ENCODE peak calls at places on chromosomes 12 and 14, in six cellular contexts. K is psoas muscle; D is naive thymus-derived CD4-positive, alpha-beta T cell; Q is AG04450; H is uterus; B is esophagus squamous epithelium. U is an unnamed sample. For H3K27me3, the result is how much of the 10 kb centered on the place peaks cover.

GRCh38 chr12:111764120-111764821 is 2.5 kb upstream of the ALDH2 start:
- DNase-seq in H (no peak), K (no peak), D (no peak), B (no peak), Q (no peak), U (no peak)

GRCh38 chr12:19120795-19121194 is 8.7 kb upstream of the PLEKHA5 start:
- DNase-seq in D (no peak), B (no peak), Q (no peak), K (no peak), H (no peak), U (no peak)

GRCh38 chr12:18492372-18493025 is 231.2 kb downstream of the PIK3C2G start:
- DNase-seq in K (no peak), B (no peak), Q (peak), H (no peak), D (no peak), U (no peak)

GRCh38 chr14:34810028-34810427 is 65.1 kb downstream of the BAZ1A start:
- DNase-seq in D (no peak), K (no peak), Q (no peak), B (no peak), H (no peak), U (no peak)

GRCh38 chr12:6465467-6466183 is 4.9 kb downstream of the VAMP1 start:
- DNase-seq in K (no peak), Q (peak), H (peak), D (peak), B (no peak), U (no peak)

GRCh38 chr14:104283197-104284106 is 145.1 kb downstream of the KIF26A start:
- DNase-seq in H (no peak), K (peak), B (no peak), Q (no peak), D (no peak), U (peak)

GRCh38 chr12:123017753-123018152 is 37.3 kb downstream of the ARL6IP4 start:
- DNase-seq in D (no peak), B (no peak), K (no peak), H (no peak), Q (no peak), U (no peak)

GRCh38 chr12:19220205-19220604 is 90.7 kb downstream of the PLEKHA5 start:
- DNase-seq in D (no peak), K (no peak), B (no peak), Q (no peak), H (no peak), U (no peak)

GRCh38 chr14:104134061-104134965 is 4.1 kb upstream of the KIF26A start:
- DNase-seq in D (no peak), Q (no peak), B (no peak), H (no peak), K (peak), U (peak)

GRCh38 chr14:54901380-54902142 is 1.1 kb downstream of the GCH1 start:
- DNase-seq in Q (no peak), H (no peak), D (no peak), K (no peak), B (no peak), U (no peak)

GRCh38 chr12:63985945-63986344 is 141.4 kb downstream of the SRGAP1 start:
- DNase-seq in D (no peak), Q (no peak), K (no peak), H (no peak), B (no peak), U (no peak)

GRCh38 chr12:93514853-93515252 is 47.5 kb downstream of the MRPL42 start:
- DNase-seq in H (no peak), D (no peak), B (no peak), K (no peak), Q (peak), U (no peak)

GRCh38 chr12:53788892-53789291 is 37.1 kb upstream of the CISTR start:
- DNase-seq in K (no peak), B (no peak), H (no peak), Q (no peak), D (no peak), U (no peak)

GRCh38 chr12:132148368-132149045 is 4.2 kb downstream of the NOC4L start:
- DNase-seq in B (no peak), Q (no peak), H (no peak), D (no peak), K (peak), U (peak)

GRCh38 chr12:49098703-49099102 is 4.1 kb upstream of the DHH start:
- DNase-seq in Q (no peak), K (no peak), D (no peak), B (no peak), H (no peak), U (no peak)

GRCh38 chr12:69266045-69266635 is 26.8 kb downstream of the CPSF6 start:
- DNase-seq in Q (peak), B (no peak), D (no peak), K (no peak), H (no peak), U (no peak)

GRCh38 chr12:31780096-31780495 is 51.3 kb upstream of the AMN1 start:
- DNase-seq in B (no peak), Q (no peak), D (no peak), K (no peak), H (no peak), U (no peak)

GRCh38 chr14:103433902-103434563 is 48.8 kb downstream of the MARK3 start:
- DNase-seq in D (no peak), K (no peak), H (no peak), Q (no peak), B (no peak), U (no peak)

GRCh38 chr12:46389130-46389616 is 16.6 kb upstream of the SLC38A2 start:
- DNase-seq in H (no peak), D (no peak), B (no peak), K (no peak), Q (no peak), U (no peak)

GRCh38 chr14:81682134-81682533 is 148.5 kb upstream of the SEL1L start:
- DNase-seq in K (no peak), H (no peak), D (no peak), Q (no peak), B (no peak), U (no peak)

GRCh38 chr14:104900639-104901512 is 23.8 kb upstream of the PLD4 start:
- DNase-seq in D (no peak), K (no peak), Q (no peak), H (no peak), B (no peak), U (no peak)

GRCh38 chr12:25463005-25463404 is 90.1 kb downstream of the LMNTD1 start:
- DNase-seq in D (no peak), B (no peak), H (no peak), Q (no peak), K (no peak), U (no peak)

GRCh38 chr12:12837025-12837872 is 24.1 kb downstream of the DDX47 start:
- DNase-seq in B (no peak), D (peak), Q (peak), K (peak), H (peak), U (no peak)

GRCh38 chr12:12349711-12350665 is at the start of gene MANSC1:
- DNase-seq in K (peak), H (peak), Q (no peak), D (peak), B (no peak), U (peak)

GRCh38 chr14:77238996-77239395 is 32.0 kb downstream of the NGB start:
- DNase-seq in D (no peak), H (no peak), Q (no peak), B (no peak), K (no peak), U (no peak)

GRCh38 chr14:77238356-77238755 is 32.6 kb downstream of the NGB start:
- DNase-seq in B (no peak), K (no peak), H (no peak), D (no peak), Q (no peak), U (no peak)

GRCh38 chr14:77240336-77240915 is 30.6 kb downstream of the NGB start:
- DNase-seq in D (no peak), H (no peak), K (no peak), B (no peak), Q (no peak), U (no peak)

GRCh38 chr14:77239412-77239811 is 31.6 kb downstream of the NGB start:
- DNase-seq in B (no peak), D (no peak), K (no peak), Q (no peak), H (no peak), U (no peak)

GRCh38 chr14:77236814-77237213 is 34.2 kb downstream of the NGB start:
- DNase-seq in K (no peak), Q (no peak), H (no peak), D (no peak), B (no peak), U (no peak)
- H3K27me3 ChIP-seq in K (under half), Q (under half), H (under half), D (under half), B (under half), U (under half)

GRCh38 chr12:34339922-34340321 is 317.6 kb downstream of the ALG10 start:
- DNase-seq in H (no peak), K (no peak), B (no peak), D (no peak), Q (no peak), U (no peak)
- H3K27me3 ChIP-seq in H (under half), K (under half), B (under half), D (under half), Q (under half), U (half or more)

GRCh38 chr12:113477842-113478215 is 6.2 kb upstream of the LHX5 start:
- DNase-seq in H (no peak), D (no peak), B (no peak), K (no peak), Q (no peak), U (no peak)

GRCh38 chr12:113479193-113479577 is 7.5 kb upstream of the LHX5 start:
- DNase-seq in Q (no peak), D (no peak), H (no peak), K (no peak), B (no peak), U (no peak)

GRCh38 chr12:113478351-113479011 is 6.8 kb upstream of the LHX5 start:
- DNase-seq in B (no peak), D (no peak), H (no peak), K (no peak), Q (no peak), U (no peak)

GRCh38 chr12:113480336-113480688 is 8.6 kb upstream of the LHX5 start:
- DNase-seq in Q (no peak), H (no peak), K (no peak), D (no peak), B (no peak), U (no peak)

DNA sequence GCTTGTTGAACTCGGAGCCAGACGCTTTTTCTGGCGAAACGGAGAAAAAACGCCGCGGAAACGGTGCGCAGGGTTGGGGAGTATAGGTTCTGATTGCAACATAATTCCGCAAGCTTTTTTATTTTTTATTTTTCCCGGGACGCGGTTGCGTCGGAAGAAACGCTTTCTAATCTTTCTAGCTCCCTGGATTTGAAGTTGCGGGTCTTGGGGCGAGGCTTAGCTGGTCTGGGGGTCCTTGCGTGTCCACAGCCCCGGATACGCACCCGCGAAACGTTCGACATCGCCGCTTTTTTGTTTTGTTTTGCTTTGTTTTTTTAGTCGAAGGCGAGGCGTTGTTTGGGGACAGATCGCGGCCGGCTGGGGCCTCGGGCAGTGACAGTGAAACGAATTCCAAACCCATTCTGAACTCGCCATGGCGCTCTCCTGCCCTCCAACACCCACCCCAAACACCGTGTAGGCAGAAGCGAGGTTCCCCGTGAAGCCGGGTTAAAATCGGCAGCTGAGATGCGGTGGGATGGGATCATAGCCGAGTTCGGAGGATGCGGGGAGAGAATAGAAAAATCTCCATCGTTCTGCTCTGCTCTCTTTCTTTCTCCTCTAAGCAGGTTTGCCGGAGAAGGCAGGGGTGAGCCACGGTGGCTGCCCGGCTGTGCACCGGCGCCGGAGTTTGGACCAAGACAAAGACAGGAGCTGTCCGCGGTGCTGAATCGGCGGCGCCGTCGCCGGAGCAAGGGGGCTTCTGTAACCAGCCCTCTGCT is 8.1 kb upstream of the LHX5 start:
- DNase-seq in Q (no peak), K (no peak), D (peak), B (no peak), H (no peak), U (peak)
- H3K27me3 ChIP-seq in Q (under half), K (half or more), D (under half), B (under half), H (under half), U (half or more)

GRCh38 chr12:22333186-22333745 is 1.2 kb downstream of the ST8SIA1 start:
- DNase-seq in B (no peak), K (no peak), D (no peak), H (no peak), Q (peak), U (no peak)
- H3K27me3 ChIP-seq in B (under half), K (under half), D (under half), H (under half), Q (under half), U (under half)

GRCh38 chr12:102021540-102022246 is 40.1 kb downstream of the WASHC3 start:
- DNase-seq in H (no peak), B (no peak), D (no peak), Q (no peak), K (no peak), U (no peak)

GRCh38 chr12:102022286-102022685 is 39.5 kb downstream of the WASHC3 start:
- DNase-seq in K (no peak), H (no peak), Q (no peak), B (no peak), D (no peak), U (no peak)

DNA sequence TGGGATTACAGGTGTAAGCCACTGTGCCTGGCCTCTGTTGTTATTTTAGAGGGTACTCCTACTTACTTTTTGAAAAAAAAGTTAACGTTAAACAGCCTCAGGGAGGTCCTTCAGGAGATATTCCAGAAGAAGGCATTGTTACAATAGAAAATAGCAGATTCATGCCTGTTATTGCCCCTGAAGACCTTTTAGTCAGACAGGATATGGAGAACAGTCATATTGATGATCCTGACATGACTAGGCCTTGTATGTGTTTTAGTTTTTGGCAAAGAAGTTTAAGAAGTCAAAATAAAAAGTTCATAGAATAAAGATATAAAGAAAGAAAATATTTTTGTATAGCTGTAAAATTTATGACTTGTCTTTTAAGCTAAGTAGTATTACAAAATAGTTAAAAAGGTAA is 45.3 kb downstream of the WASHC3 start:
- DNase-seq in D (no peak), K (no peak), B (no peak), Q (no peak), H (no peak), U (no peak)
- H3K27me3 ChIP-seq in D (under half), K (under half), B (under half), Q (under half), H (under half), U (under half)

DNA sequence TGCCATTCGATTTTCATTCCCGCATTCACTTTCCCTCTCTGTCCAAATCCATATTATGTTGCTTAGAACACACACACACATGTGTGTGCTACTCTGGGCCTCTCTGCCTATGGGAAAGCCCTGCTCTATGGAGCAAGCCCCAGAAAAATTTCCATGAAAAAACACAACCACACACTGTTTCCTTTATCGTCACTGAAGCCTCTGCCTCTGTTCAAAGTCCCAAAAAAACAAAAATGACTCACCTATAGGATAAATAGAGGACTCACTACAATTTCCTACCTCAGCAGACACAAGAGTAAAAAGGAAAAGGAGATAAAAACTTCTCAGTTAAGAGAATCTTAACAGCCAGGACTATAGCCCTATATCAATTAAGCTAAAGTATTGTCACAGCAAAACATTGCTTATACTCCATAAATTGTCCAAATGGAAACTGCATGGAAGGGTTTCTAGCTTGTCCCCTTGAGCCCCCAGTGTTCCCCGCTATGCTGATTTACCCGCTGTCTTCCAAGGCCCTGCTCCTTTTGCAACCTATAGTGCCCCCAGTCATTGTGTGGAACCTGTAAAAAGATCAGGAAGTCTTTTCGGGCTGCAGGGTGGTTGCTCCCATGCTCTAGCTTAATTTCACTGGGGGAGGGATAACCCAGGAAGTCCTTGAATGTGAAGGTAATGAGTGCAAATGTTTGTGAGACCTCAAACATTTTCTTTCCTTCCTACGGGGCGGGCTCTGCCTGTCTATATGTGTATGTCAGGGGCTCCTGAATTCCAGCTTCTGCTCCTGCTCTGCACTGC is 11.1 kb upstream of the PIP4K2C start:
- DNase-seq in H (no peak), B (no peak), K (no peak), D (no peak), Q (no peak), U (no peak)
- H3K27me3 ChIP-seq in H (under half), B (under half), K (under half), D (under half), Q (under half), U (under half)

GRCh38 chr12:57141249-57141648 is 6.2 kb downstream of the LRP1-AS start:
- DNase-seq in D (no peak), Q (no peak), K (no peak), B (no peak), H (no peak), U (no peak)

GRCh38 chr12:57139796-57140649 is 7.4 kb downstream of the LRP1-AS start:
- DNase-seq in Q (no peak), D (no peak), H (no peak), B (no peak), K (no peak), U (no peak)

GRCh38 chr12:57135939-57136338 is 7.7 kb downstream of the LRP1 start:
- DNase-seq in Q (no peak), H (peak), K (peak), D (no peak), B (no peak), U (peak)

GRCh38 chr12:57135487-57135886 is 7.2 kb downstream of the LRP1 start:
- DNase-seq in H (peak), K (peak), B (no peak), Q (no peak), D (no peak), U (peak)

GRCh38 chr12:57138526-57139272 is 8.7 kb downstream of the LRP1-AS start:
- DNase-seq in D (no peak), K (peak), Q (no peak), H (peak), B (no peak), U (peak)
- H3K27me3 ChIP-seq in D (under half), K (under half), Q (under half), H (under half), B (under half), U (under half)

DNA sequence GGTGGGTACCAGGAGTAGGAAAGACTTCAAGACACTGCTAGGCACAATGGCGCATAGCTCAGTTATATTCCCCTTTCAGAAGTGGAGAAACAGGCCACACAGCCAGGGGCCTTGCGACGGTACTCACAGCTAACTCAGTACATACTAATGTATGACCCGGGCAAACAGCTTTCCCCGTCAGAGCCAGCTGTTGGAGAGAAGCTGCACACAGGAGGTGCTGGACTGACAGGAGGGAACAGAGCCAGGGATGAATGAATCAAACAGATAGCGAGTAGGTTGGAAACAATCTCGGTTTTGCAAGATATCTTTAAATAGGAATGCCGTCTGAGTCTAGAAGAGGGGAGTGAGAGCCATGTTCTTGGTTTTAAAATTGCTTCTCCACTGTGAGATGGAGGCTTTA is 45.5 kb downstream of the PRIMA1 start:
- DNase-seq in K (no peak), Q (no peak), H (peak), D (no peak), B (no peak), U (peak)
- H3K27me3 ChIP-seq in K (under half), Q (under half), H (under half), D (under half), B (under half), U (under half)